ENCODE peak calls at places on chromosomes 4 and X, in five cellular contexts. U is activated CD4-positive, alpha-beta T cell treated with anti-CD3 and anti-CD28 coated beads for 48 hours; P is mucosa of descending colon; R is sigmoid colon; B is foreskin fibroblast. O is an unnamed sample.

GRCh38 chr4:8589831-8590545 is 2.6 kb upstream of the CPZ start:
- DNase-seq in P (no peak), B (peak), U (no peak), R (no peak), O (peak)

GRCh38 chr4:145619639-145619996 is 433 bp downstream of the MMAA start:
- DNase-seq in B (peak), R (peak), P (peak), U (peak), O (peak)

GRCh38 chr4:42152507-42153504 is at the start of gene BEND4:
- DNase-seq in B (no peak), P (no peak), R (no peak), U (no peak), O (no peak)

GRCh38 chr4:56134272-56134671 is 185.5 kb downstream of the CEP135 start:
- DNase-seq in P (no peak), B (no peak), R (no peak), U (no peak), O (no peak)

GRCh38 chr4:16289872-16290554 is 63.7 kb upstream of the TAPT1 start:
- DNase-seq in B (peak), R (no peak), U (no peak), P (no peak), O (no peak)

GRCh38 chr4:8050555-8051206 is 107.9 kb downstream of the ABLIM2 start:
- DNase-seq in P (peak), B (peak), R (peak), U (no peak), O (peak)

GRCh38 chr4:133149932-133150642 is 993 bp downstream of the PCDH10 start:
- DNase-seq in B (peak), R (peak), U (no peak), P (no peak), O (no peak)

GRCh38 chrX:30161043-30161442 is 54.3 kb upstream of the MAGEB2 start:
- DNase-seq in P (no peak), B (no peak), R (no peak), U (no peak), O (no peak)

GRCh38 chr4:87848622-87849351 is 16.0 kb downstream of the MEPE start:
- DNase-seq in R (peak), P (no peak), U (peak), B (peak), O (no peak)

GRCh38 chr4:29073571-29073970 is 1646.6 kb upstream of the PCDH7 start:
- DNase-seq in U (no peak), P (no peak), B (no peak), R (no peak), O (no peak)

GRCh38 chr4:113683143-113683542 is 78.4 kb downstream of the CAMK2D start:
- DNase-seq in P (no peak), R (no peak), U (peak), B (no peak), O (no peak)

GRCh38 chrX:69133561-69134542 is 31.4 kb downstream of the PJA1 start:
- DNase-seq in U (no peak), P (no peak), R (no peak), B (peak), O (no peak)

GRCh38 chr4:156109943-156110925 is 156.6 kb upstream of the CTSO start:
- DNase-seq in R (peak), U (no peak), B (peak), P (no peak), O (no peak)

GRCh38 chr4:911221-911751 is 20.8 kb downstream of the GAK start:
- DNase-seq in P (peak), U (no peak), B (no peak), R (no peak), O (peak)

GRCh38 chr4:6753103-6753560 is 29.4 kb upstream of the KIAA0232 start:
- DNase-seq in R (no peak), P (peak), U (no peak), B (no peak), O (peak)

GRCh38 chrX:13901354-13901753 is 84.5 kb upstream of the GPM6B start:
- DNase-seq in R (no peak), B (peak), P (no peak), U (no peak), O (no peak)

GRCh38 chr4:109205186-109205585 is 97.3 kb downstream of the COL25A1 start:
- DNase-seq in R (no peak), U (no peak), B (no peak), P (no peak), O (no peak)

GRCh38 chrX:153669174-153669890 is 4.3 kb downstream of the PNCK start:
- DNase-seq in U (peak), P (no peak), B (peak), R (peak), O (no peak)

GRCh38 chr4:71553605-71554004 is 214.8 kb downstream of the SLC4A4 start:
- DNase-seq in U (no peak), B (peak), R (no peak), P (no peak), O (no peak)

GRCh38 chr4:7389101-7389701 is 45.5 kb downstream of the PSAPL1 start:
- DNase-seq in P (no peak), U (no peak), B (no peak), R (peak), O (no peak)

GRCh38 chr4:78057135-78057599 is at the start of gene FRAS1:
- DNase-seq in P (peak), U (peak), R (peak), B (peak), O (peak)

GRCh38 chr4:146900295-146900694 is 45.4 kb downstream of the TTC29 start:
- DNase-seq in U (peak), B (no peak), R (no peak), P (no peak), O (no peak)

GRCh38 chr4:105179539-105180401 is 33.1 kb downstream of the TET2 start:
- DNase-seq in P (no peak), U (no peak), B (peak), R (no peak), O (no peak)

GRCh38 chr4:121072836-121073362 is 564 bp upstream of the NDNF start:
- DNase-seq in B (peak), U (peak), R (peak), P (peak), O (no peak)

GRCh38 chr4:185640809-185641675 is 105.7 kb upstream of the PDLIM3 start:
- DNase-seq in R (no peak), P (no peak), B (peak), U (no peak), O (no peak)

GRCh38 chr4:6719611-6720179 is 3.7 kb downstream of the BLOC1S4 start:
- DNase-seq in P (no peak), B (peak), U (no peak), R (no peak), O (no peak)

O was measured in right lobe of liver.